ENCODE peak calls at places on chromosomes 12 and 14, in ten cellular contexts. T is upper lobe of right lung; V is colonic mucosa; O is GM18507; J is effector CD4-positive, alpha-beta T cell; D is stimulated activated CD4-positive, alpha-beta T cell treated with anti-CD3 and anti-CD28 coated beads, Interleukin-2, amount 100 ng/mL, for 24 hours; B is astrocyte; S is H4; R is MM.1S; A is uterus. P is an unnamed sample.

GRCh38 chr12:9931245-9931644 is 925 bp downstream of the CLEC2A start:
- DNase-seq in T (no peak), D (no peak), A (no peak), J (no peak), O (no peak), R (no peak), S (no peak), V (no peak), B (no peak), P (no peak)

GRCh38 chr12:12999276-12999958 is 648 bp downstream of the HEBP1 start:
- DNase-seq in R (no peak), S (no peak), T (no peak), D (no peak), O (no peak), V (peak; percentile 40), A (no peak), J (no peak), B (peak; percentile 9), P (no peak)

GRCh38 chr12:6961278-6961694 is 9.2 kb downstream of the PHB2 start:
- DNase-seq in B (peak; percentile 46), T (peak; percentile 94), D (peak; percentile 93), J (peak; percentile 86), S (peak; percentile 76), R (peak; percentile 6), V (peak; percentile 69), O (no peak), A (peak; percentile 84), P (peak; percentile 11)

GRCh38 chr12:122917508-122918227 is 21.7 kb upstream of the VPS37B start:
- DNase-seq in A (no peak), O (no peak), D (no peak), V (peak; percentile 77), R (no peak), S (peak; percentile 39), J (no peak), B (peak; percentile 65), T (peak; percentile 82), P (no peak)

GRCh38 chr14:102117852-102118251 is 21.8 kb upstream of the WDR20 start:
- DNase-seq in B (no peak), T (peak; percentile 50), J (no peak), R (no peak), V (no peak), A (no peak), D (no peak), O (no peak), S (no peak), P (no peak)

GRCh38 chr12:123115409-123116111 is 35.3 kb downstream of the PITPNM2 start:
- DNase-seq in T (no peak), B (peak; percentile 97), D (no peak), A (peak; percentile 91), S (peak; percentile 67), R (no peak), O (no peak), J (no peak), V (no peak), P (no peak)

GRCh38 chr12:124928095-124928911 is 13.9 kb upstream of the UBC start:
- DNase-seq in D (no peak), S (no peak), T (peak; percentile 94), O (no peak), V (peak; percentile 77), R (no peak), B (peak; percentile 94), A (peak; percentile 92), J (no peak), P (no peak)

GRCh38 chr12:62265511-62265910 is 5.3 kb downstream of the USP15 start:
- DNase-seq in B (no peak), A (no peak), S (no peak), O (no peak), T (no peak), R (no peak), D (no peak), V (no peak), J (no peak), P (no peak)

GRCh38 chr14:23709923-23710322 is 73.8 kb downstream of the DHRS2 start:
- DNase-seq in T (no peak), O (no peak), D (no peak), A (no peak), B (no peak), V (no peak), J (no peak), S (no peak), R (no peak), P (no peak)

GRCh38 chr14:52033131-52033642 is 35.7 kb downstream of the NID2 start:
- DNase-seq in V (no peak), A (no peak), B (peak; percentile 60), O (no peak), T (no peak), J (no peak), D (no peak), S (peak; percentile 46), R (no peak), P (no peak)

GRCh38 chr14:49882826-49883694 is 9.8 kb upstream of the ARF6 start:
- DNase-seq in T (no peak), A (no peak), O (no peak), B (no peak), S (no peak), V (peak; percentile 18), R (no peak), D (no peak), J (no peak), P (no peak)

GRCh38 chr12:69873429-69873828 is 48.4 kb downstream of the MYRFL start:
- DNase-seq in B (peak; percentile 30), R (no peak), T (no peak), D (no peak), O (no peak), J (no peak), A (no peak), S (no peak), V (no peak), P (no peak)

P was measured in GOT3.